ENCODE peak calls at places on chromosomes 4 and X, in eight cellular contexts. V is ELR; G is IMR-90; U is naive thymus-derived CD4-positive, alpha-beta T cell; Z is osteocyte; W is naive thymus-derived CD8-positive, alpha-beta T cell; T is pancreas; C is stimulated activated CD8-positive, alpha-beta memory T cell treated with anti-CD3 and anti-CD28 coated beads, Interleukin-15, amount 100 ng/mL, for 1 hour. L is an unnamed sample.

GRCh38 chrX:132488092-132488749 is 617 bp downstream of the MBNL3 start:
- DNase-seq in V (peak; percentile 18), G (peak; percentile 10), U (peak; percentile 26), Z (no peak), W (no peak), T (no peak), C (no peak), L (no peak)

GRCh38 chr4:4810365-4810764 is 49.1 kb upstream of the MSX1 start:
- DNase-seq in V (no peak), G (no peak), U (no peak), Z (no peak), W (no peak), T (no peak), C (no peak), L (no peak)

GRCh38 chr4:53592686-53593641 is 1.7 kb upstream of the LNX1 start:
- DNase-seq in V (no peak), G (no peak), U (no peak), Z (no peak), W (no peak), T (peak; percentile 81), C (no peak), L (no peak)

GRCh38 chr4:25489221-25489797 is 112.2 kb downstream of the ANAPC4 start:
- DNase-seq in V (no peak), G (no peak), U (no peak), Z (no peak), W (no peak), T (no peak), C (no peak), L (no peak)

GRCh38 chrX:154890990-154891639 is 5.0 kb downstream of the F8A1 start:
- DNase-seq in V (no peak), G (no peak), U (no peak), Z (no peak), W (no peak), T (no peak), C (no peak), L (no peak)

GRCh38 chrX:17692709-17693346 is 44.5 kb upstream of the SCML1 start:
- DNase-seq in V (peak; percentile 86), G (peak; percentile 84), U (no peak), Z (no peak), W (no peak), T (no peak), C (no peak), L (no peak)

GRCh38 chr4:112951362-112951962 is 98.0 kb upstream of the ANK2 start:
- DNase-seq in V (peak; percentile 45), G (peak; percentile 10), U (no peak), Z (no peak), W (no peak), T (no peak), C (no peak), L (no peak)

GRCh38 chrX:94401426-94401825 is 727.4 kb downstream of the FAM133A start:
- DNase-seq in V (no peak), G (no peak), U (no peak), Z (no peak), W (no peak), T (no peak), C (no peak), L (no peak)

GRCh38 chr4:57265831-57266582 is 155.8 kb upstream of the IGFBP7 start:
- DNase-seq in V (peak; percentile 20), G (no peak), U (no peak), Z (no peak), W (no peak), T (no peak), C (no peak), L (no peak)

GRCh38 chrX:80014141-80014940 is at the start of gene TBX22:
- DNase-seq in V (no peak), G (no peak), U (no peak), Z (no peak), W (no peak), T (no peak), C (no peak), L (no peak)

GRCh38 chrX:16491461-16491860 is 158.5 kb upstream of the S100G start:
- DNase-seq in V (no peak), G (no peak), U (no peak), Z (no peak), W (no peak), T (no peak), C (no peak), L (no peak)

GRCh38 chrX:49977319-49978090 is 55.1 kb downstream of the CLCN5 start:
- DNase-seq in V (no peak), G (no peak), U (no peak), Z (no peak), W (no peak), T (no peak), C (no peak), L (no peak)

GRCh38 chr4:109690690-109691410 is 12.4 kb downstream of the CASP6 start:
- DNase-seq in V (no peak), G (no peak), U (peak; percentile 39), Z (no peak), W (no peak), T (no peak), C (no peak), L (no peak)

GRCh38 chrX:123860506-123860840 is 620 bp downstream of the XIAP start:
- DNase-seq in V (peak; percentile 56), G (no peak), U (peak; percentile 21), Z (no peak), W (peak; percentile 0), T (no peak), C (no peak), L (no peak)

GRCh38 chrX:42420431-42420830 is 357.5 kb downstream of the PPP1R2C start:
- DNase-seq in V (no peak), G (no peak), U (no peak), Z (no peak), W (no peak), T (no peak), C (no peak), L (no peak)

GRCh38 chr4:102599455-102599854 is 98.3 kb downstream of the NFKB1 start:
- DNase-seq in V (no peak), G (no peak), U (no peak), Z (no peak), W (no peak), T (no peak), C (no peak), L (no peak)

GRCh38 chr4:1223841-1224809 is 24.8 kb downstream of the CTBP1 start:
- DNase-seq in V (no peak), G (no peak), U (no peak), Z (no peak), W (no peak), T (no peak), C (no peak), L (no peak)

GRCh38 chr4:124948976-124949597 is 236.6 kb upstream of the ANKRD50 start:
- DNase-seq in V (peak; percentile 49), G (peak; percentile 65), U (no peak), Z (no peak), W (no peak), T (no peak), C (no peak), L (no peak)

GRCh38 chr4:1307951-1308735 is 18.5 kb downstream of the MAEA start:
- DNase-seq in V (no peak), G (no peak), U (no peak), Z (no peak), W (no peak), T (no peak), C (no peak), L (no peak)

GRCh38 chrX:119698835-119699234 is 5.9 kb upstream of the SEPTIN6 start:
- DNase-seq in V (peak; percentile 66), G (peak; percentile 67), U (peak; percentile 49), Z (no peak), W (no peak), T (no peak), C (no peak), L (no peak)

GRCh38 chrX:17689971-17690409 is 47.3 kb upstream of the SCML1 start:
- DNase-seq in V (peak; percentile 57), G (peak; percentile 72), U (peak; percentile 35), Z (no peak), W (no peak), T (no peak), C (no peak), L (peak; percentile 0)

GRCh38 chr4:143406523-143406922 is 69.8 kb downstream of the GAB1 start:
- DNase-seq in V (no peak), G (no peak), U (no peak), Z (peak; percentile 86), W (no peak), T (peak; percentile 29), C (no peak), L (no peak)

GRCh38 chr4:22778547-22779163 is 85.9 kb downstream of the GBA3 start:
- DNase-seq in V (no peak), G (no peak), U (no peak), Z (peak; percentile 85), W (no peak), T (peak; percentile 10), C (no peak), L (no peak)

GRCh38 chrX:150813922-150814321 is 84.5 kb downstream of the CD99L2 start:
- DNase-seq in V (peak; percentile 1), G (no peak), U (no peak), Z (no peak), W (no peak), T (no peak), C (no peak), L (no peak)

GRCh38 chrX:26262121-26262523 is 46.2 kb downstream of the MAGEB5 start:
- DNase-seq in V (no peak), G (peak; percentile 26), U (no peak), Z (no peak), W (no peak), T (no peak), C (no peak), L (no peak)

GRCh38 chr4:139711461-139711860 is 45.8 kb downstream of the MGST2 start:
- DNase-seq in V (peak; percentile 58), G (peak; percentile 54), U (no peak), Z (no peak), W (no peak), T (no peak), C (no peak), L (no peak)

GRCh38 chr4:22029803-22030202 is 81.2 kb upstream of the KCNIP4 start:
- DNase-seq in V (no peak), G (no peak), U (no peak), Z (no peak), W (no peak), T (no peak), C (no peak), L (no peak)

GRCh38 chr4:949656-950055 is 17.4 kb downstream of the TMEM175 start:
- DNase-seq in V (no peak), G (no peak), U (no peak), Z (no peak), W (no peak), T (no peak), C (no peak), L (no peak)

GRCh38 chr4:166527500-166527899 is 654.5 kb downstream of the TLL1 start:
- DNase-seq in V (peak; percentile 48), G (no peak), U (no peak), Z (no peak), W (no peak), T (no peak), C (no peak), L (no peak)

GRCh38 chrX:2299871-2300270 is 200.9 kb downstream of the DHRSX start:
- DNase-seq in V (no peak), G (no peak), U (no peak), Z (no peak), W (no peak), T (no peak), C (no peak), L (no peak)

GRCh38 chr4:162727232-162727631 is 439.5 kb downstream of the NAF1 start:
- DNase-seq in V (no peak), G (no peak), U (no peak), Z (no peak), W (no peak), T (no peak), C (no peak), L (no peak)

GRCh38 chr4:143488684-143489083 is 24.8 kb upstream of the SMARCA5 start:
- DNase-seq in V (no peak), G (no peak), U (no peak), Z (no peak), W (no peak), T (no peak), C (no peak), L (no peak)

GRCh38 chr4:98938386-98938785 is 9.5 kb upstream of the EIF4E start:
- DNase-seq in V (peak; percentile 66), G (peak; percentile 62), U (no peak), Z (no peak), W (no peak), T (no peak), C (no peak), L (no peak)

GRCh38 chr4:38322709-38323108 is 341.3 kb upstream of the KLF3 start:
- DNase-seq in V (peak; percentile 64), G (peak; percentile 87), U (no peak), Z (no peak), W (no peak), T (no peak), C (no peak), L (no peak)

L was measured in nucleus accumbens.